ENCODE peak calls at places on chromosomes 11 and 22, in six cellular contexts. V, F, H, T, Z and N are unnamed samples.

GRCh38 chr11:70862093-70862492 is 390.3 kb downstream of the SHANK2 start:
- DNase-seq in F (no peak), T (no peak), V (no peak), Z (no peak), H (no peak), N (no peak)

GRCh38 chr22:43110444-43110926 is at the start of gene BIK:
- DNase-seq in H (no peak), V (peak), T (peak), F (no peak), Z (peak), N (peak)

GRCh38 chr11:65744699-65745042 is 24.1 kb upstream of the RNASEH2C start:
- DNase-seq in Z (no peak), F (no peak), V (no peak), T (no peak), H (no peak), N (no peak)

GRCh38 chr11:71425851-71426250 is 22.3 kb downstream of the DHCR7 start:
- DNase-seq in H (no peak), F (no peak), V (no peak), Z (no peak), T (peak), N (no peak)

GRCh38 chr11:4072668-4073285 is 21.8 kb upstream of the RRM1 start:
- DNase-seq in F (peak), T (peak), V (peak), Z (peak), H (no peak), N (peak)

GRCh38 chr22:31248138-31248745 is 36.1 kb downstream of the LIMK2 start:
- DNase-seq in T (peak), Z (peak), V (peak), F (peak), H (peak), N (peak)

GRCh38 chr11:73415854-73416615 is 39.8 kb downstream of the RELT start:
- DNase-seq in T (no peak), V (no peak), Z (no peak), H (no peak), F (peak), N (no peak)

GRCh38 chr11:3091846-3092602 is 34.8 kb upstream of the CARS1 start:
- DNase-seq in Z (peak), V (peak), H (peak), F (peak), T (peak), N (peak)

GRCh38 chr11:107836811-107837210 is 21.8 kb downstream of the SLC35F2 start:
- DNase-seq in T (no peak), H (no peak), F (no peak), V (no peak), Z (no peak), N (no peak)
- H4K91ac ChIP-seq in T (no peak), H (no peak), F (no peak), V (no peak), Z (no peak), N (no peak)

DNA sequence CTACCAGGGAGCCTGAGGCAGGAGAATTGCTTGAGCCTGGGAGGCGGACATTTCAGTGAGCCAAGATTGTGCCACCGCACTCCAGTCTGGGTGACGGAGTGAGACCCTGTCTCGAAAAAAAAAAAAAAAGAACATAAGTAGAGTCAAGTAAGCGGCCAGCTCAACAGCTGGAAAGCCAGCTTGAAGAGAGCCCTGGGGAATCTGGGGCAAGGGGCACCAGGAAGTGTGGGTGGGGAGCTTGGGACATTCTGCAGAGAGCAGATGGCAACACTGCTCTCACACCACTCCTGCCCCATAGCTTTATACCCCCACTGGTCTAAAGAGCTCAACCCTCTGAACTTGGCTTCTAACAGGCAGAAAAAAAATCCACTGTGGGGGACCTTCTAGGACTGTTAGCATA is 505.6 kb downstream of the BUD13 start:
- DNase-seq in V (no peak), F (no peak), Z (no peak), T (no peak), H (no peak), N (no peak)
- H4K91ac ChIP-seq in V (no peak), F (no peak), Z (no peak), T (no peak), H (no peak), N (no peak)

DNA sequence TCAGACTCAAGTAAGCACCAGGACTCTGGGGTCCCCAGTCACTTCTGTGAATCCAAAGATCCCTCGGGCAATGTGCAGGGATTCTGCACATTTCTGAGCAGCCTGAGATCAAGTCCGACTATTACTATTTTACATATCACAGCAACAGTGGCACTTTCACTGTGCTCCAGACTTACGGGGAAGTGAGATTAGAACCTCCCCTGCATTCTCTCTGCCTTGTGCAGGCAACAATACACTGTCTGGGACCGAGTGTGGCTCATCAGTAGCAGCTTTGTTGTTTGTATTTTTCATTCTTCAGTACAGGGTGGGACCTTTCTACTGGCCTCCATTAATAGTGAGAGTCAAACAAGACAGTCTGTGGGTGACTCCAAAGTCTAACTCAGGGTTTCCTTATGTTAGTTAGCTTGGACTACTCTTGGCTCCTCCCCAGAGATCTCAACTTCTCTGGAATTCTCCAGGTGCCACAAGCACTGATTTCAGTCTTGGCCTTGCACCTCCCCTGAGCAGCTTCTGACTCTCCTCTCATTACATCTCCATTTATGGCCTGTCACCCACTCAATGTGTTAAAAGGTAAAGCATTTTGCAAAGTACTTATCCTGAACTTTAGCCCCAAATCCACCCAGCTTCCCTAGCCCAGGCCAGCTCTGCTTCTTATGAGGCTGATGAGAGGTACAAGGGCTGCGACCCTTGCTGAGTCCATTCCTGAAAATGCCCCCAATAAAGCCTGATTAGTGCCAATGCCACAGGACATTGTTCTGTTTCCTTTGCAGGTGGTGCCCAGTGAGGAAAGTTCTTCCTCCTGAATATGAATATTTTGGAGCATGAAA is 76.3 kb upstream of the TOP3B start:
- DNase-seq in T (no peak), F (no peak), V (no peak), Z (no peak), H (no peak), N (no peak)
- H4K91ac ChIP-seq in T (no peak), F (no peak), V (no peak), Z (no peak), H (no peak), N (no peak)

GRCh38 chr11:103683581-103683980 is 352.9 kb upstream of the DDI1 start:
- DNase-seq in Z (peak), F (peak), V (no peak), H (no peak), T (no peak), N (no peak)
- H4K91ac ChIP-seq in Z (no peak), F (no peak), V (no peak), H (no peak), T (no peak), N (no peak)

GRCh38 chr11:68503281-68503687 is 42.7 kb downstream of the PPP6R3 start:
- DNase-seq in F (peak), V (no peak), Z (peak), H (no peak), T (no peak), N (no peak)
- H4K91ac ChIP-seq in F (no peak), V (no peak), Z (no peak), H (no peak), T (no peak), N (no peak)

DNA sequence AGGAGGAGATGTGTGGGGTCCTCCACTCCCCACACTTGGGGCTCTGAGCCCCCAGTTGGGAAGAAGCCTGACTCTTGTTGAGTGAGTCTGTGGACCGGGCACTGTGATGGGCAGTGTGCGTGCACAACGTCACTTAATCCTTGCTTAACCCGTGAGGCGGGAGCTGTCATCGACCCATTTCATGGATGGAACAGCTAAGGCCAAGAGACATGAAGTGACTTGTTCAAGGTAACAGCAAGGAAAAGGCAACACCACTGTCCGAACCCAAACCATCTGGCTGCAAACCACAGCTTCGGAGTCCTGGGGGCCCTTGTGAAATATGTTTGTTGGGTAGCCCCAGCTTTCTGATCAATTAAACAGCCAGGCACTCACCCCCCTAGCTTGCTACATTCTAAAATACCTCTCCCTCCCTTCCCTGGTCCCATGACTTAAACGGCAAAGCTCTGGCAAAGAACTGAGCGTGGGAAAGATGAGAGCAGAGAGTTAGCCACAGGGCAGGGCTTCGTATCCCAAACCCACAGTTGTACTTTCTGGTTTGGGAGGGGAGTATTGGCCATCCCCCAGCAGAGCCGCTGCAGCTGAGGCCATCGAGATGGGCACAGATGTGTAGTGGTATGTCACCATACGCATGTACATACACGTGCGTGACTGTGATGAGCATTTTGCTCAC is 26.2 kb downstream of the FADS2 start:
- DNase-seq in Z (no peak), V (peak), T (no peak), F (no peak), H (no peak), N (no peak)
- H4K91ac ChIP-seq in Z (peak), V (no peak), T (no peak), F (no peak), H (no peak), N (no peak)

DNA sequence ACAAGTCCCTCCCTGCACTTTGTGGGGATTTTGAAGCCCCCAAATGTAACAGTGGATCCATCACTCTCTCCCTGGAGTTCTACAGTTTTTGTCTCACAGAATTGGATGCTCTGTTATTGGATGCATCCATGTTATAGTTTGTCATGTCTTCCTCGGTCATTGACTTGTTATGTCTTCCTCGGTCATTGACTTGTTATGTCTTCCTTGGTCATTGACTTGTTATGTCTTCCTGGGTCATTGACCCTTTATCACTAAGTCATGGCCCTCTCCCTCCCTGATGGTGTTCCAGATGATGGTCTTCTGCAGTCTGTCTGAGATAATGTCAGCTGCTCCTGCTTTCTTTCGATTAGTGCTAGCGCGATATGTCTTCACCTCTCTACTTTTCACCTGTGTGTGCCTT is 981.5 kb downstream of the BRD1 start:
- DNase-seq in F (no peak), H (no peak), T (no peak), V (no peak), Z (no peak), N (no peak)
- H4K91ac ChIP-seq in F (no peak), H (no peak), T (no peak), V (no peak), Z (no peak), N (no peak)

DNA sequence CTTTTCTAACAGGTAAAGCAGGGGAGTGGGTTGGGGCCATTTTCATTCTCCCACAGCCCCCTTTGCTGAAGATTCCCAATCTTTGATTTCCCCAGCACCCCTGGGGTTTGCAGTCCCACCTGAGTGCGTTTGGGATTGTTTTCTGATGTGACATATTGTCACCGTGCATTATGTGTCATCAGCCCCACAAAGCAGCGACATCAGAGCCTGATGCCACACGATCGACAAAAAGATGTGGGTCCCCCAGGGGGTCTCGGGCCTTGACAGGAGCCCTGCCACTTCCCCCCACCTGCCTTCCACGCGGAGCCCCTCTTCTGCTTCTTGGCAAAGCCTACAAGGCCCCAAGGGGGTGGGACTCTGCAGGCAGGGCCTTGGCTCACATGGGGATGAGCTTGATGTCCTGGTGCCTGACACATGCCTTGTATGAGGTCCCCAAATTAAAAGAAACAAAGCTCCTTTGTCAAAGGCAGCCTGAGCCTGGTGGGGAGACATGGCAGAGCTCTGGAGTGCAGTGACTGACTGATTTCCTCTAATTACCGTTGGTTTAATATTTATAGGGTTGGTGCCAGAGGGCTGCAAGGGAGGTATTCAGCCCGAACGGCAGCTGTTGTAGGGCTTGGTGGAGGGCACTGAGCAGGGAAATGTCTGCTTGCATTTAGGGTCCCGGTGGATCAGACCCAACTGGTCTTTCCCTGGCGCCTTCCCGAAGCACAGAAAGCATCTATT is 149.2 kb downstream of the MIAT start:
- DNase-seq in H (no peak), V (no peak), F (no peak), T (no peak), Z (no peak), N (no peak)
- H4K91ac ChIP-seq in H (no peak), V (no peak), F (no peak), T (no peak), Z (no peak), N (no peak)

GRCh38 chr11:35275808-35276170 is 136.8 kb downstream of the CD44 start:
- DNase-seq in H (no peak), T (no peak), V (no peak), F (no peak), Z (no peak), N (no peak)

GRCh38 chr11:35277827-35278226 is 138.9 kb downstream of the CD44 start:
- DNase-seq in H (no peak), T (no peak), Z (no peak), F (no peak), V (no peak), N (no peak)

GRCh38 chr11:35274909-35275807 is 136.2 kb downstream of the CD44 start:
- DNase-seq in H (no peak), T (peak), V (no peak), F (no peak), Z (no peak), N (no peak)

GRCh38 chr11:35272391-35272821 is 133.4 kb downstream of the CD44 start:
- DNase-seq in T (no peak), V (no peak), H (no peak), Z (peak), F (no peak), N (no peak)

GRCh38 chr11:35276396-35276795 is 137.4 kb downstream of the CD44 start:
- DNase-seq in V (no peak), H (no peak), Z (no peak), F (peak), T (no peak), N (no peak)
- H4K91ac ChIP-seq in V (no peak), H (no peak), Z (no peak), F (no peak), T (no peak), N (no peak)

DNA sequence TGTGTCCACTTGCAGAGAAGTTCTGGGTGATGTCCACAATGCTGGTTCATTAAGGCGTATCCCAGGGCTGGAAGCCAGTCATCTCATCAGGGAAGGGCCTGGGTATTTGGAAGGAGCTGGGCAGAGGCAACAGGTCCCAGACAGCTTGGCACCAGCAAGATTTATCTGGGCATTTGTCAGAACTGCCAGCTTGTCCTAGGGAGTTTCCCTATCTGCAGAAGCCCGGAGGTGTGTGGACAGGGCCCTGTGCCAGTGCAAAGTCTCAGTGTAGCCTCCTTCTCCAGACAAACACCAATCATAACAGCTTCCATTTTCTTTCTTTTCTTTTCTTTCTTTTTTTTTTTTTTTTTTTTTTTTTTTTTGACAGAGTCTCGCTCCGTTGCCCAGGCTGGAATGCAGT is 125.3 kb upstream of the TIMP3 start:
- DNase-seq in Z (no peak), H (no peak), T (no peak), V (no peak), F (no peak), N (no peak)
- H4K91ac ChIP-seq in Z (peak), H (no peak), T (no peak), V (no peak), F (no peak), N (no peak)